ENCODE peak calls at places on chromosome 12, in four cellular contexts. Y is ovary, A is GM23338, I is ascending aorta. L is an unnamed sample.

GRCh38 chr12:73656375-73656774 is 881.3 kb upstream of the ATXN7L3B start:
- DNase-seq in A (peak), Y (no peak), I (no peak), L (no peak)

GRCh38 chr12:110885152-110885840 is 35.1 kb downstream of the MYL2 start:
- DNase-seq in I (no peak), Y (no peak), A (no peak), L (no peak)

GRCh38 chr12:132146772-132147422 is 2.6 kb downstream of the NOC4L start:
- DNase-seq in Y (no peak), A (no peak), I (peak), L (no peak)

GRCh38 chr12:121992059-121992879 is 29.4 kb upstream of the BCL7A start:
- DNase-seq in A (no peak), I (no peak), Y (no peak), L (no peak)

GRCh38 chr12:6342140-6342889 is 439 bp upstream of the TNFRSF1A start:
- DNase-seq in Y (no peak), I (no peak), A (no peak), L (no peak)

GRCh38 chr12:51706206-51706605 is 115.2 kb downstream of the SCN8A start:
- DNase-seq in A (no peak), I (no peak), Y (no peak), L (no peak)

GRCh38 chr12:114938487-114939210 is 254.7 kb upstream of the TBX3 start:
- DNase-seq in I (no peak), A (no peak), Y (no peak), L (no peak)

GRCh38 chr12:105706321-105706972 is 376.0 kb downstream of the C12orf75 start:
- DNase-seq in A (peak), Y (peak), I (peak), L (no peak)

GRCh38 chr12:9064201-9064814 is 51.4 kb downstream of the A2M start:
- DNase-seq in A (peak), I (peak), Y (peak), L (no peak)

GRCh38 chr12:50220357-50221061 is 53.3 kb upstream of the CERS5 start:
- DNase-seq in Y (no peak), A (no peak), I (no peak), L (no peak)

GRCh38 chr12:131380961-131381705 is 329.8 kb upstream of the SFSWAP start:
- DNase-seq in Y (no peak), A (peak), I (peak), L (no peak)

GRCh38 chr12:85569261-85569660 is 266.9 kb downstream of the RASSF9 start:
- DNase-seq in Y (no peak), I (no peak), A (no peak), L (no peak)

GRCh38 chr12:108854453-108855283 is 2.7 kb downstream of the SSH1 start:
- DNase-seq in I (peak), Y (no peak), A (no peak), L (no peak)

GRCh38 chr12:88063375-88063774 is 34.2 kb upstream of the C12orf50 start:
- DNase-seq in I (no peak), A (no peak), Y (no peak), L (no peak)

GRCh38 chr12:95386056-95386455 is 87.9 kb upstream of the METAP2 start:
- DNase-seq in A (no peak), Y (no peak), I (no peak), L (no peak)

GRCh38 chr12:46460682-46461215 is 88.2 kb upstream of the SLC38A2 start:
- DNase-seq in Y (no peak), A (no peak), I (no peak), L (no peak)

GRCh38 chr12:94033112-94033511 is 115.3 kb upstream of the PLXNC1 start:
- DNase-seq in I (no peak), Y (no peak), A (no peak), L (no peak)

GRCh38 chr12:94531196-94531720 is 71.6 kb upstream of the CEP83 start:
- DNase-seq in Y (no peak), I (no peak), A (no peak), L (no peak)

GRCh38 chr12:92408072-92408900 is 262.6 kb upstream of the BTG1 start:
- DNase-seq in Y (no peak), A (peak), I (no peak), L (no peak)

GRCh38 chr12:34602213-34602940 is 580.1 kb downstream of the ALG10 start:
- DNase-seq in I (no peak), Y (no peak), A (no peak), L (no peak)

GRCh38 chr12:124862768-124863408 is 776 bp downstream of the SCARB1 start:
- DNase-seq in Y (no peak), I (no peak), A (peak), L (no peak)

GRCh38 chr12:132367401-132367851 is 38.0 kb upstream of the GALNT9 start:
- DNase-seq in Y (no peak), A (no peak), I (no peak), L (peak)

GRCh38 chr12:129185855-129186254 is 332.6 kb downstream of the GLT1D1 start:
- DNase-seq in A (no peak), I (no peak), Y (no peak), L (no peak)

GRCh38 chr12:126055521-126055920 is 990.3 kb downstream of the AACS start:
- DNase-seq in A (no peak), I (no peak), Y (no peak), L (no peak)

GRCh38 chr12:126051611-126052107 is 986.4 kb downstream of the AACS start:
- DNase-seq in A (peak), I (no peak), Y (no peak), L (no peak)
- TF ChIP-seq CTCF in A (peak), I (no peak), Y (no peak), L (no peak)

DNA sequence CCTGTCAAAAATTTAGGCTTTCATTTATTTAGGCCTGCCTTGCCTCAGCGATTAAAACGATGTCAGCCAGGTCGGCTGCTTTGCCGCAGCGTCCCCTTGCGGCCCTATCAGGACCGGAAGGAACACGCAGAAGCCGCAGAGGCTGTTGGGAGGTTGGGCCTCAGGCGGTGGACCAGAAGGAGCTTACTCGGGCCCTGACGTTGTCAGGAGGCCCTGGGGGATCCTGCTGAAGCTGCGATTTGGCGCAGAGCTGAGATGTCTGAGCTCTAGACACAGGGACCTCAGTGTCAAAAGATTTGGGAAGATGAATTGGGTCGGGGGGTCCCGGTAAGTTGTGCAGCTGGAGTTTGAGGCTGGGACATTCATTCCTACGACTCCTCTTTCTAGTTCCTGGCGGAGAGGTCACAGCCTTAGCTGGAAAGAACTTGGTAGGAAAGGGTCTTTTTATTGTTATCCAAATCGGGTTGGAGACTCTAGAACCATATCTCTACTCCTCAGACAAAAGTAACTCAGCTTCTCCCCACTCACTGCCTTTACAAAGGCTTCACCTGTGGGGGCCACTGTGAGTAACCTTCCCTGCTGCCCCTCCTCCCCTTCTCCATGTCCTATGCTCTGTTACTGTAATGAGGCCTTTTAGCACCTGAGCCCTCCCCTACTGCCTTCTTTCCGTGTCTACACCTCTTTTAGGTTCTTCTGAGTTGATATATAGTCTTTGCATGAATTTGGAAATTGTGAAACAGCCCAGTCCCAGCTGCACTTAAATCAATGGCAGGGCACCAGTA is 6.6 kb upstream of the ABCD2 start:
- DNase-seq in A (peak), I (no peak), Y (no peak), L (no peak)
- TF ChIP-seq CTCF in A (peak), I (no peak), Y (no peak), L (no peak)

GRCh38 chr12:47740536-47741339 is 15.4 kb upstream of the ENDOU start:
- DNase-seq in Y (no peak), A (no peak), I (no peak), L (no peak)

GRCh38 chr12:47737936-47738335 is 12.6 kb upstream of the ENDOU start:
- DNase-seq in I (no peak), Y (peak), A (no peak), L (no peak)

GRCh38 chr12:47739297-47739696 is 14.0 kb upstream of the ENDOU start:
- DNase-seq in Y (no peak), A (no peak), I (no peak), L (no peak)

GRCh38 chr12:47741340-47741703 is 16.0 kb upstream of the ENDOU start:
- DNase-seq in Y (peak), I (peak), A (no peak), L (peak)

DNA sequence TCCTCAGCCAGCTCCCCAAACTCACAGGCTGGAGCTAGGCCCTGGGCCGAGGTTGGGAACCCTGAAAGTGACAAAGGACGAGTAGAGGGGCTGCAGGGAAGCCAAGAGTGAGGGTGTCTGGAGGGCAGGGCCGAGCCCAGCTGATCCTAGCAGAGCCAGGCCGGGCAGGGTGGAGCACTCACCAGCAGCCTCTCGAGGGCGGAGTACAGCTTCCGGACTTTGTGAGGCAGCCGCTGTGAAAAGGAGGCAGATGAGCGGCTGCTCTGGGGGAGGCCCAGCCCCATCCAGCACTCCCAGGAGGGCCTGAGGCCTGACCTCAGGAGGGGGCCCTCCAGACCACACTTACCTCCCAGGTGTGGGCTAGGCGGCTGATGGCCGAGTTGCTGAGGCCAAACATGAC is 14.7 kb upstream of the ENDOU start:
- DNase-seq in A (no peak), Y (no peak), I (no peak), L (no peak)
- TF ChIP-seq CTCF in A (no peak), Y (no peak), I (no peak), L (no peak)

DNA sequence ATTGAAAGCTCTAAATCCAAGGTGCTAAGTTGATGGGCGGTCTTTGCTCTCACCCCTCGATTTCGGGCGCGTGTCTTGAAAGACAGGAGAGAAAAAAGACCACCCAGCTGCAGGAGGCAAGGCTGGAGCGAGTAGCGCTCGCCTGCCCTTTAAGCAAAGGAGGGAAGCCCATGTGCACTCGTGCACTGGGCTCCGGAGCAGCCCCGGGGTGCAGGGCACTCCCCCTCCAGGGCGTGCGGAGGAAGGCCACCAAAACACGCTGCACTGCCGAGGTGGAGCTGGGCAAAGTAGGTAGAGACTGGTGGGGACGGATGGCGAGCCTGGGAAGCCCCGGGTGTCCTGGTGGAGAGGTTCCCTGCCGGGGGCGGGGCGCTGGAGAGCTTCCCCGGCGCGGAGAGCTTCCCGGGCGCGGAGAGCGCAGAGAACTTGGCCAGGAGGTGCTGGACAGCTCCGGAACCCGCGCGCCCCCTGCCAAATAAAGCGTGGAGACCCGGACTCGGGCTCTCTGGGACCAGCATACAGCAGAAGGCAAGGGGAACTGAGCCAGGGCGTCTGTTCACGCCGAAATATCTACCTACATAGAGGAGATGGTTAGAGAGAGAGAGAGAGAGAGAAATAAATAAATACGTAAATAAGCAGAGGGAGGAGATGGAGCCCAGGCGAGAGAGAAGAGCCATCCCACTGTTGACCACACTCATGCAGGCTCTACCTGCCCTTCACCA is 600 bp upstream of the NELL2 start:
- DNase-seq in I (no peak), Y (no peak), A (peak), L (peak)
- TF ChIP-seq CTCF in I (no peak), Y (no peak), A (no peak), L (no peak)

DNA sequence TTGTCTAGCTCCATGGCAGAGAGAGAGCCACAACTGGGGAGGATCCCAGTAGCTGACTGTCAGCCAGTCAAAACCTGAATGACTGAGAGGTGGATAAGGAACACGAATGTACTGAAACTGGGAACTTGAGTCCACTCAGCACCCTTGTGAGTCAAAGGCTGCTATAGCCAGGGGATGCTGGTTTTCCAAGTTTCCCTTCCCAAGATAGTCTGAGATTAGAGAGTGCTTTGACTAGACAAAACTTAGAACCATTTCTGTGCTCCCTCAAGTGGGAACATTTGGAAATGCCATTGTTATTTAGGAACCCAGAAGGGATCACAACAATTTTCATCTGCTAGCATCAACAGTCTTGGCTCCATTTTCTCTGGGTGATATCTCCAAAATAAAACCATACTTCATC is 4.0 kb downstream of the PRKAG1 start:
- DNase-seq in I (no peak), A (peak), Y (no peak), L (no peak)
- TF ChIP-seq CTCF in I (no peak), A (peak), Y (no peak), L (no peak)

DNA sequence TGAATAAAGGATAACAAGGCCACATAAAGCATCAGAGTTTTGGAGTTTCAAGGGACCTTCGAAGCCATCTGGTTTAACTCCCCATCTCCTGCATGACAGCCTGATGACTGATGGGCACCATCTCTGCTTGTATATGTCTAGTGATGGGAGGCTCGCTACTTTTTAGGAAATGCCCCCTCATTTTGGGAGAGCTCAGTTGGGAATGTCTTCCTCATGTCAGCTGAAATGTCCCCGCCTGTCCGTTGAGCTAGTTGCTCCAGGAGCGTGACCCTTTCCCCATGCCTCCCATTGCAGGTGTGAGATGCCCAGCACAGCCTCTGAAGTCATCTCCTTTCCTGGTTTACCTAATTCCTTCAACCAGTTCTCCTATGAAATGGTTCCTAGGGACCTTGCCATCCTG is 69.6 kb upstream of the CAPRIN2 start:
- DNase-seq in A (no peak), Y (no peak), I (no peak), L (no peak)
- TF ChIP-seq CTCF in A (no peak), Y (no peak), I (no peak), L (no peak)

L was measured in omental fat pad.